ENCODE peak calls at places on chromosomes 6 and 20, in four cellular contexts. X is activated naive CD4-positive, alpha-beta T cell treated with Interleukin-2 at 50 U/mL for 16 hours; Z is T-helper 17 cell; M is SK-MEL-5. D is an unnamed sample.
A peak's percentile ranks its signal among the peaks of the same experiment; 100 is the strongest.

GRCh38 chr6:23175391-23175790 is 606.0 kb downstream of the HDGFL1 start:
- DNase-seq in X (no peak), Z (no peak), M (no peak), D (no peak)

GRCh38 chr6:167547751-167548150 is 222.9 kb downstream of the TTLL2 start:
- DNase-seq in Z (no peak), X (no peak), M (no peak), D (no peak)

GRCh38 chr6:138089325-138089724 is 17.9 kb downstream of the PERP start:
- DNase-seq in X (no peak), M (no peak), Z (no peak), D (no peak)

GRCh38 chr6:14276667-14277404 is 159.3 kb downstream of the CD83 start:
- DNase-seq in M (no peak), Z (no peak), X (no peak), D (peak; percentile 12)

GRCh38 chr6:136526196-136526930 is 23.9 kb downstream of the MAP7 start:
- DNase-seq in X (peak; percentile 17), Z (no peak), M (peak; percentile 69), D (peak; percentile 90)

GRCh38 chr20:21505810-21506530 is 7.9 kb downstream of the NKX2-2 start:
- DNase-seq in X (peak; percentile 73), M (peak; percentile 66), Z (peak; percentile 61), D (peak; percentile 75)

GRCh38 chr6:136503303-136503702 is 46.9 kb downstream of the MAP7 start:
- DNase-seq in X (no peak), Z (no peak), M (no peak), D (no peak)

GRCh38 chr6:168285456-168285855 is 34.1 kb downstream of the DACT2 start:
- DNase-seq in M (no peak), X (no peak), Z (no peak), D (peak; percentile 35)

GRCh38 chr6:43771858-43772570 is 2.0 kb downstream of the VEGFA start:
- DNase-seq in Z (no peak), M (peak; percentile 46), X (peak; percentile 76), D (peak; percentile 70)

GRCh38 chr20:16615199-16615598 is 42.0 kb upstream of the KIF16B start:
- DNase-seq in X (no peak), Z (no peak), M (no peak), D (peak; percentile 56)

GRCh38 chr6:160667854-160668481 is 3.9 kb upstream of the LPA start:
- DNase-seq in M (peak; percentile 50), X (no peak), Z (no peak), D (peak; percentile 76)

GRCh38 chr6:140071601-140072062 is 697.2 kb upstream of the CITED2 start:
- DNase-seq in X (no peak), M (no peak), Z (no peak), D (no peak)

GRCh38 chr6:43515808-43516207 is 918 bp downstream of the YIPF3 start:
- DNase-seq in X (no peak), M (no peak), Z (no peak), D (no peak)

GRCh38 chr20:61385316-61385715 is 133.3 kb downstream of the CDH4 start:
- DNase-seq in M (peak; percentile 24), X (no peak), Z (no peak), D (no peak)

GRCh38 chr6:144310761-144311160 is 25.6 kb downstream of the UTRN start:
- DNase-seq in Z (no peak), M (no peak), X (no peak), D (no peak)